ENCODE peak calls at places on chromosomes 11 and 22, in six cellular contexts. J, R, T, M, S and G are unnamed samples.

GRCh38 chr22:44660051-44660830 is 41.8 kb upstream of the PRR5 start:
- DNase-seq in S (no peak), T (no peak), M (no peak), J (no peak), R (no peak), G (no peak)

GRCh38 chr22:20569059-20570058 is 61.9 kb downstream of the MED15 start:
- DNase-seq in S (no peak), J (peak), T (peak), M (peak), R (peak), G (peak)

GRCh38 chr11:79428406-79428805 is 12.4 kb downstream of the TENM4 start:
- DNase-seq in J (no peak), M (no peak), S (no peak), T (no peak), R (no peak), G (no peak)

GRCh38 chr11:120139316-120140069 is 1.6 kb upstream of the TRIM29 start:
- DNase-seq in J (no peak), M (no peak), T (no peak), S (no peak), R (no peak), G (no peak)

GRCh38 chr11:59706518-59707285 is 6.9 kb downstream of the OR10V1 start:
- DNase-seq in R (no peak), S (no peak), T (peak), M (peak), J (peak), G (peak)

GRCh38 chr11:30326114-30326783 is 3.3 kb downstream of the ARL14EP start:
- DNase-seq in T (no peak), J (no peak), R (no peak), M (peak), S (no peak), G (peak)

GRCh38 chr11:63020671-63021255 is 5.1 kb upstream of the SLC22A8 start:
- DNase-seq in S (no peak), R (no peak), M (no peak), T (peak), J (no peak), G (no peak)

GRCh38 chr11:4059424-4059823 is 35.2 kb upstream of the RRM1 start:
- DNase-seq in M (no peak), T (no peak), R (no peak), J (no peak), S (no peak), G (no peak)

GRCh38 chr11:119672597-119672996 is 56.4 kb downstream of the NECTIN1 start:
- DNase-seq in J (no peak), M (no peak), T (no peak), R (no peak), S (no peak), G (no peak)

GRCh38 chr22:35837328-35837727 is 119.7 kb downstream of the APOL5 start:
- DNase-seq in J (no peak), T (no peak), M (no peak), R (no peak), S (no peak), G (no peak)
- H3K4me3 ChIP-seq in J (peak), T (peak), M (no peak), R (no peak), S (no peak), G (peak)

GRCh38 chr22:39994566-39995345 is at the start of gene FAM83F:
- DNase-seq in R (no peak), J (no peak), T (no peak), S (no peak), M (no peak), G (no peak)
- H3K4me3 ChIP-seq in R (peak), J (no peak), T (no peak), S (peak), M (no peak), G (no peak)

GRCh38 chr11:68397256-68397655 is 63.3 kb upstream of the PPP6R3 start:
- DNase-seq in M (no peak), J (no peak), S (no peak), R (no peak), T (no peak), G (no peak)
- H3K4me3 ChIP-seq in M (no peak), J (no peak), S (no peak), R (no peak), T (no peak), G (no peak)

GRCh38 chr11:64250406-64250874 is 890 bp upstream of the PLCB3 start:
- DNase-seq in T (no peak), J (no peak), S (no peak), R (no peak), M (no peak), G (no peak)
- H3K4me3 ChIP-seq in T (peak), J (peak), S (peak), R (peak), M (peak), G (peak)

GRCh38 chr22:46104881-46105493 is 45.3 kb upstream of the PPARA start:
- DNase-seq in M (no peak), J (no peak), R (no peak), S (no peak), T (no peak), G (no peak)
- H3K4me3 ChIP-seq in M (no peak), J (no peak), R (peak), S (no peak), T (peak), G (no peak)

GRCh38 chr11:61688368-61689163 is 8.4 kb downstream of the DAGLA start:
- DNase-seq in S (no peak), T (no peak), M (no peak), J (no peak), R (no peak), G (no peak)
- H3K4me3 ChIP-seq in S (no peak), T (no peak), M (no peak), J (no peak), R (peak), G (no peak)

DNA sequence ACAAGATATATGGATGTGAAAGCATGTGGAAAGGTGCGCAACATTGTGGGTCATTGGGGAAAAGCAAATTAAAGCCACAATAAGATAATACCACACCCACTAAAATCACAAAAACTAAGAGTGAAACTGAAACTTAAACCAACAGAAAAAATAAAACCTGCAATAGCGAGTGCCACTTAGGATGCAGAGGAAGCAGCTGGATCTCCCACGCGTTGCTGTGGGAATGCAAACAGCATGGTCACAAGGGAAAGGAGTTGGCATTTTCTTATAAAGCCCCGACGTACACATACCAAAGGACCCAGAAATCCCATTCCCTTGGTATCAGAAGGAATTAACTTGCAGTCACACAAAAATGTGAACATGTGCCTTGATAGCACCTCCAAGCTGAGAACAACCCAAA is 712.0 kb downstream of the TBC1D22A start:
- DNase-seq in M (no peak), R (no peak), T (no peak), S (no peak), J (no peak), G (peak)
- H3K4me3 ChIP-seq in M (no peak), R (no peak), T (no peak), S (no peak), J (no peak), G (no peak)